ENCODE peak calls at places on chromosomes 12 and 14, in ten cellular contexts. One of them, this sample, is unnamed.

GRCh38 chr14:70708717-70709570 is 67.2 kb downstream of the TTC9 start:
- DNase-seq in GM23248: no peak
- DNase-seq in naive thymus-derived CD4-positive, alpha-beta T cell: no peak
- DNase-seq in colonic mucosa: no peak
- DNase-seq in fibroblast of lung: no peak
- DNase-seq in upper lobe of left lung: no peak
- DNase-seq in neural progenitor cell: no peak
- DNase-seq in right lobe of liver: no peak
- DNase-seq in HepG2: no peak
- DNase-seq in thyroid gland: no peak
- DNase-seq in this sample: no peak

GRCh38 chr12:64549108-64549507 is 61.2 kb upstream of the RASSF3 start:
- DNase-seq in right lobe of liver: no peak
- DNase-seq in colonic mucosa: no peak
- DNase-seq in naive thymus-derived CD4-positive, alpha-beta T cell: no peak
- DNase-seq in HepG2: no peak
- DNase-seq in thyroid gland: no peak
- DNase-seq in upper lobe of left lung: no peak
- DNase-seq in neural progenitor cell: no peak
- DNase-seq in GM23248: no peak
- DNase-seq in fibroblast of lung: no peak
- DNase-seq in this sample: no peak

GRCh38 chr12:97921957-97922722 is 459.5 kb downstream of the RMST start:
- DNase-seq in upper lobe of left lung: no peak
- DNase-seq in colonic mucosa: no peak
- DNase-seq in neural progenitor cell: no peak
- DNase-seq in thyroid gland: no peak
- DNase-seq in naive thymus-derived CD4-positive, alpha-beta T cell: no peak
- DNase-seq in right lobe of liver: no peak
- DNase-seq in fibroblast of lung: peak; percentile 96
- DNase-seq in GM23248: peak; percentile 27
- DNase-seq in HepG2: no peak
- DNase-seq in this sample: no peak

GRCh38 chr14:91911474-91912032 is 35.9 kb downstream of the FBLN5 start:
- DNase-seq in naive thymus-derived CD4-positive, alpha-beta T cell: peak; percentile 67
- DNase-seq in HepG2: peak; percentile 47
- DNase-seq in right lobe of liver: no peak
- DNase-seq in thyroid gland: peak; percentile 47
- DNase-seq in upper lobe of left lung: no peak
- DNase-seq in colonic mucosa: peak; percentile 39
- DNase-seq in fibroblast of lung: peak; percentile 64
- DNase-seq in neural progenitor cell: peak; percentile 73
- DNase-seq in GM23248: peak; percentile 72
- DNase-seq in this sample: peak; percentile 17

GRCh38 chr12:46559311-46559710 is 186.7 kb upstream of the SLC38A2 start:
- DNase-seq in HepG2: no peak
- DNase-seq in right lobe of liver: no peak
- DNase-seq in fibroblast of lung: no peak
- DNase-seq in GM23248: peak; percentile 72
- DNase-seq in naive thymus-derived CD4-positive, alpha-beta T cell: no peak
- DNase-seq in upper lobe of left lung: no peak
- DNase-seq in neural progenitor cell: no peak
- DNase-seq in colonic mucosa: no peak
- DNase-seq in thyroid gland: no peak
- DNase-seq in this sample: no peak

GRCh38 chr14:54209501-54210231 is 187.1 kb upstream of the CDKN3 start:
- DNase-seq in HepG2: no peak
- DNase-seq in colonic mucosa: no peak
- DNase-seq in neural progenitor cell: no peak
- DNase-seq in fibroblast of lung: peak; percentile 32
- DNase-seq in right lobe of liver: no peak
- DNase-seq in naive thymus-derived CD4-positive, alpha-beta T cell: no peak
- DNase-seq in GM23248: peak; percentile 75
- DNase-seq in thyroid gland: no peak
- DNase-seq in upper lobe of left lung: no peak
- DNase-seq in this sample: no peak

GRCh38 chr12:124861492-124861891 is 2.2 kb downstream of the SCARB1 start:
- DNase-seq in neural progenitor cell: no peak
- DNase-seq in HepG2: no peak
- DNase-seq in GM23248: peak; percentile 18
- DNase-seq in right lobe of liver: peak; percentile 60
- DNase-seq in thyroid gland: peak; percentile 79
- DNase-seq in upper lobe of left lung: no peak
- DNase-seq in fibroblast of lung: peak; percentile 55
- DNase-seq in colonic mucosa: peak; percentile 66
- DNase-seq in naive thymus-derived CD4-positive, alpha-beta T cell: no peak
- DNase-seq in this sample: no peak

GRCh38 chr12:1529862-1530591 is 64.4 kb downstream of the FBXL14 start:
- DNase-seq in neural progenitor cell: peak; percentile 67
- DNase-seq in naive thymus-derived CD4-positive, alpha-beta T cell: no peak
- DNase-seq in right lobe of liver: no peak
- DNase-seq in upper lobe of left lung: peak; percentile 89
- DNase-seq in thyroid gland: no peak
- DNase-seq in GM23248: peak; percentile 72
- DNase-seq in colonic mucosa: no peak
- DNase-seq in fibroblast of lung: no peak
- DNase-seq in HepG2: no peak
- DNase-seq in this sample: no peak

GRCh38 chr12:29794869-29795268 is 11.1 kb upstream of the TMTC1 start:
- DNase-seq in thyroid gland: no peak
- DNase-seq in colonic mucosa: no peak
- DNase-seq in HepG2: no peak
- DNase-seq in fibroblast of lung: no peak
- DNase-seq in right lobe of liver: no peak
- DNase-seq in GM23248: no peak
- DNase-seq in upper lobe of left lung: no peak
- DNase-seq in neural progenitor cell: no peak
- DNase-seq in naive thymus-derived CD4-positive, alpha-beta T cell: no peak
- DNase-seq in this sample: no peak

GRCh38 chr14:99686557-99687283 is 2.6 kb downstream of the CYP46A1 start:
- DNase-seq in right lobe of liver: no peak
- DNase-seq in upper lobe of left lung: no peak
- DNase-seq in fibroblast of lung: no peak
- DNase-seq in colonic mucosa: peak; percentile 12
- DNase-seq in HepG2: no peak
- DNase-seq in neural progenitor cell: no peak
- DNase-seq in GM23248: no peak
- DNase-seq in naive thymus-derived CD4-positive, alpha-beta T cell: no peak
- DNase-seq in thyroid gland: no peak
- DNase-seq in this sample: no peak

GRCh38 chr14:99122521-99123125 is 149.4 kb downstream of the BCL11B start:
- DNase-seq in GM23248: no peak
- DNase-seq in naive thymus-derived CD4-positive, alpha-beta T cell: no peak
- DNase-seq in fibroblast of lung: no peak
- DNase-seq in upper lobe of left lung: no peak
- DNase-seq in thyroid gland: no peak
- DNase-seq in colonic mucosa: peak; percentile 10
- DNase-seq in right lobe of liver: no peak
- DNase-seq in neural progenitor cell: no peak
- DNase-seq in HepG2: no peak
- DNase-seq in this sample: no peak

GRCh38 chr12:98490491-98491453 is 24.6 kb upstream of the TMPO start:
- DNase-seq in right lobe of liver: peak; percentile 79
- DNase-seq in HepG2: peak; percentile 90
- DNase-seq in upper lobe of left lung: no peak
- DNase-seq in fibroblast of lung: peak; percentile 85
- DNase-seq in naive thymus-derived CD4-positive, alpha-beta T cell: peak; percentile 80
- DNase-seq in neural progenitor cell: peak; percentile 93
- DNase-seq in thyroid gland: peak; percentile 84
- DNase-seq in colonic mucosa: peak; percentile 95
- DNase-seq in GM23248: peak; percentile 86
- DNase-seq in this sample: peak; percentile 69

GRCh38 chr14:88990856-88991255 is 166.4 kb downstream of the TTC8 start:
- DNase-seq in naive thymus-derived CD4-positive, alpha-beta T cell: no peak
- DNase-seq in colonic mucosa: no peak
- DNase-seq in GM23248: no peak
- DNase-seq in upper lobe of left lung: no peak
- DNase-seq in thyroid gland: no peak
- DNase-seq in HepG2: no peak
- DNase-seq in fibroblast of lung: no peak
- DNase-seq in right lobe of liver: no peak
- DNase-seq in neural progenitor cell: no peak
- DNase-seq in this sample: no peak

GRCh38 chr12:19434538-19434937 is 4.8 kb upstream of the AEBP2 start:
- DNase-seq in neural progenitor cell: no peak
- DNase-seq in HepG2: no peak
- DNase-seq in upper lobe of left lung: no peak
- DNase-seq in colonic mucosa: no peak
- DNase-seq in thyroid gland: no peak
- DNase-seq in right lobe of liver: no peak
- DNase-seq in fibroblast of lung: no peak
- DNase-seq in naive thymus-derived CD4-positive, alpha-beta T cell: no peak
- DNase-seq in GM23248: no peak
- DNase-seq in this sample: no peak

GRCh38 chr12:94207467-94208432 is 59.4 kb downstream of the PLXNC1 start:
- DNase-seq in thyroid gland: no peak
- DNase-seq in right lobe of liver: no peak
- DNase-seq in fibroblast of lung: peak; percentile 42
- DNase-seq in naive thymus-derived CD4-positive, alpha-beta T cell: peak; percentile 38
- DNase-seq in neural progenitor cell: no peak
- DNase-seq in GM23248: no peak
- DNase-seq in colonic mucosa: no peak
- DNase-seq in HepG2: no peak
- DNase-seq in upper lobe of left lung: no peak
- DNase-seq in this sample: peak; percentile 5

GRCh38 chr12:15562263-15562662 is 226.9 kb downstream of the EPS8 start:
- DNase-seq in fibroblast of lung: no peak
- DNase-seq in upper lobe of left lung: no peak
- DNase-seq in naive thymus-derived CD4-positive, alpha-beta T cell: peak; percentile 46
- DNase-seq in HepG2: no peak
- DNase-seq in colonic mucosa: no peak
- DNase-seq in GM23248: no peak
- DNase-seq in right lobe of liver: no peak
- DNase-seq in thyroid gland: no peak
- DNase-seq in neural progenitor cell: no peak
- DNase-seq in this sample: no peak

GRCh38 chr12:132314516-132315233 is 14.7 kb downstream of the GALNT9 start:
- DNase-seq in colonic mucosa: no peak
- DNase-seq in right lobe of liver: no peak
- DNase-seq in upper lobe of left lung: peak; percentile 65
- DNase-seq in fibroblast of lung: no peak
- DNase-seq in naive thymus-derived CD4-positive, alpha-beta T cell: no peak
- DNase-seq in neural progenitor cell: no peak
- DNase-seq in thyroid gland: no peak
- DNase-seq in HepG2: no peak
- DNase-seq in GM23248: no peak
- DNase-seq in this sample: no peak

GRCh38 chr14:94597788-94598187 is 14.4 kb upstream of the SERPINA3 start:
- DNase-seq in neural progenitor cell: no peak
- DNase-seq in GM23248: no peak
- DNase-seq in thyroid gland: no peak
- DNase-seq in HepG2: no peak
- DNase-seq in naive thymus-derived CD4-positive, alpha-beta T cell: no peak
- DNase-seq in upper lobe of left lung: no peak
- DNase-seq in colonic mucosa: no peak
- DNase-seq in right lobe of liver: no peak
- DNase-seq in fibroblast of lung: no peak
- DNase-seq in this sample: no peak

GRCh38 chr12:103810108-103810507 is 30.9 kb downstream of the NT5DC3 start:
- DNase-seq in thyroid gland: no peak
- DNase-seq in neural progenitor cell: no peak
- DNase-seq in naive thymus-derived CD4-positive, alpha-beta T cell: no peak
- DNase-seq in right lobe of liver: no peak
- DNase-seq in HepG2: no peak
- DNase-seq in colonic mucosa: no peak
- DNase-seq in fibroblast of lung: no peak
- DNase-seq in GM23248: no peak
- DNase-seq in upper lobe of left lung: no peak
- DNase-seq in this sample: no peak
- H3K4me1 ChIP-seq in thyroid gland: no peaks in the 10 kb centered on the region
- H3K4me1 ChIP-seq in neural progenitor cell: no peaks in the 10 kb centered on the region
- H3K4me1 ChIP-seq in naive thymus-derived CD4-positive, alpha-beta T cell: no peaks in the 10 kb centered on the region
- H3K4me1 ChIP-seq in right lobe of liver: peaks cover 4% of the 10 kb centered on the region
- H3K4me1 ChIP-seq in HepG2: peaks cover 20% of the 10 kb centered on the region
- H3K4me1 ChIP-seq in colonic mucosa: no peaks in the 10 kb centered on the region
- H3K4me1 ChIP-seq in fibroblast of lung: peaks cover 9% of the 10 kb centered on the region
- H3K4me1 ChIP-seq in GM23248: peaks cover 14% of the 10 kb centered on the region
- H3K4me1 ChIP-seq in upper lobe of left lung: peaks cover 10% of the 10 kb centered on the region
- H3K4me1 ChIP-seq in this sample: no peaks in the 10 kb centered on the region

GRCh38 chr12:10189653-10190052 is 10.8 kb downstream of the TMEM52B start:
- DNase-seq in fibroblast of lung: peak; percentile 47
- DNase-seq in right lobe of liver: no peak
- DNase-seq in naive thymus-derived CD4-positive, alpha-beta T cell: no peak
- DNase-seq in HepG2: no peak
- DNase-seq in neural progenitor cell: no peak
- DNase-seq in upper lobe of left lung: no peak
- DNase-seq in thyroid gland: no peak
- DNase-seq in colonic mucosa: no peak
- DNase-seq in GM23248: peak; percentile 79
- DNase-seq in this sample: no peak
- H3K27ac ChIP-seq in fibroblast of lung: peak overlapping the region; percentile 9
- H3K27ac ChIP-seq in right lobe of liver: no peak overlapping the region
- H3K27ac ChIP-seq in naive thymus-derived CD4-positive, alpha-beta T cell: no peak overlapping the region
- H3K27ac ChIP-seq in HepG2: no peak overlapping the region
- H3K27ac ChIP-seq in neural progenitor cell: no peak overlapping the region
- H3K27ac ChIP-seq in upper lobe of left lung: no peak overlapping the region
- H3K27ac ChIP-seq in thyroid gland: no peak overlapping the region
- H3K27ac ChIP-seq in colonic mucosa: no peak overlapping the region
- H3K27ac ChIP-seq in GM23248: peak overlapping the region; percentile 36
- H3K27ac ChIP-seq in this sample: no peak overlapping the region

DNA sequence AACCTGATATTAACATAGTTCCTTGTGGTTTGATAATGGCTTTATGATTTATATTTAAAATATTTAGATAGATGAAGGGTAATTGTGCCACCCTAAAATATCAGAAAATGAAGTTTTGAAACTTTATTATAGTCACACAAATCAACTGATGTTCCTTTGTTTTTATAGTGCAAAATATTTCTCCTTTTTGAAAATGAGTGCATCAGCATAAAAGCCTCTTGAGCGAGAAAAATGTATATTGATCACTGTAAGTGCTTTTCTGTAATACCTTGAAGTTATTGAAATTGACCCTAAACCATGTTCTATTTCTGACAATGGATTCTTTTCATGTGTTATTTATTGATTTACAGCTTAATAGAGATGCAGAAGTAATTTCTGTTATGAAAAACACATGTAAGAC is 35.0 kb downstream of the LRFN5 start:
- DNase-seq in neural progenitor cell: no peak
- DNase-seq in upper lobe of left lung: no peak
- DNase-seq in naive thymus-derived CD4-positive, alpha-beta T cell: no peak
- DNase-seq in GM23248: no peak
- DNase-seq in right lobe of liver: no peak
- DNase-seq in HepG2: no peak
- DNase-seq in fibroblast of lung: no peak
- DNase-seq in thyroid gland: no peak
- DNase-seq in colonic mucosa: no peak
- DNase-seq in this sample: no peak
- H3K4me3 ChIP-seq in neural progenitor cell: no peak overlapping the region
- H3K4me3 ChIP-seq in upper lobe of left lung: no peak overlapping the region
- H3K4me3 ChIP-seq in naive thymus-derived CD4-positive, alpha-beta T cell: no peak overlapping the region
- H3K4me3 ChIP-seq in GM23248: no peak overlapping the region
- H3K4me3 ChIP-seq in right lobe of liver: no peak overlapping the region
- H3K4me3 ChIP-seq in HepG2: no peak overlapping the region
- H3K4me3 ChIP-seq in fibroblast of lung: no peak overlapping the region
- H3K4me3 ChIP-seq in thyroid gland: no peak overlapping the region
- H3K4me3 ChIP-seq in colonic mucosa: no peak overlapping the region
- H3K4me3 ChIP-seq in this sample: no peak overlapping the region

DNA sequence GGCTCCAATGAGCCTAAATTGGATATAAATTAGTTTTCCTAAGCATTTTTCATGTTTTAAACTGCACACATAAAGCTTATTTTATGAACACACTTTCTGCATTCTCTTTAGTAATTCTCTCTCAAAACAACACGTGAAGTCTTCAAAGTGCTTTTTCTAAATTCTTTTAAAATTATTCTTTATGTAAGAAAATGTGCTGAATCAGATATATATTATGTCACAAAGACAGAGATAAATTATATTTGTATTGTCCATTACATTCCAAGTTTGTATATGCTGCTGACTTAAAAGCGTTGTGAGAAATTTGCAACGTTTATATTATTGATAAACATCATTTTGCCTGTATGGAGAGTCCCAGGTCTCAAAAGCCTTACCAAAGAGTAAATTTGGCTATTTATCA is 465.2 kb downstream of the BCAT1 start:
- DNase-seq in fibroblast of lung: no peak
- DNase-seq in GM23248: no peak
- DNase-seq in neural progenitor cell: no peak
- DNase-seq in colonic mucosa: no peak
- DNase-seq in upper lobe of left lung: no peak
- DNase-seq in naive thymus-derived CD4-positive, alpha-beta T cell: no peak
- DNase-seq in thyroid gland: no peak
- DNase-seq in right lobe of liver: no peak
- DNase-seq in HepG2: no peak
- DNase-seq in this sample: no peak
- H3K4me1 ChIP-seq in fibroblast of lung: peaks cover 7% of the 10 kb centered on the region
- H3K4me1 ChIP-seq in GM23248: no peaks in the 10 kb centered on the region
- H3K4me1 ChIP-seq in neural progenitor cell: no peaks in the 10 kb centered on the region
- H3K4me1 ChIP-seq in colonic mucosa: no peaks in the 10 kb centered on the region
- H3K4me1 ChIP-seq in upper lobe of left lung: no peaks in the 10 kb centered on the region
- H3K4me1 ChIP-seq in naive thymus-derived CD4-positive, alpha-beta T cell: no peaks in the 10 kb centered on the region
- H3K4me1 ChIP-seq in thyroid gland: no peaks in the 10 kb centered on the region
- H3K4me1 ChIP-seq in right lobe of liver: peaks cover 8% of the 10 kb centered on the region
- H3K4me1 ChIP-seq in HepG2: no peaks in the 10 kb centered on the region
- H3K4me1 ChIP-seq in this sample: no peaks in the 10 kb centered on the region